ENCODE peak calls at places on chromosome 2, in five cellular contexts. O is breast epithelium, P is HCT116, H is PC-9, V is spleen. S is an unnamed sample.

GRCh38 chr2:232436381-232437129 is 19.4 kb upstream of the ALPI start:
- DNase-seq in O (peak; percentile 46), P (no peak), H (peak; percentile 80), V (peak; percentile 64), S (no peak)

GRCh38 chr2:121247534-121247933 is 37.5 kb downstream of the TFCP2L1 start:
- DNase-seq in O (no peak), P (no peak), H (no peak), V (no peak), S (no peak)

GRCh38 chr2:142682528-142682927 is 194.9 kb upstream of the KYNU start:
- DNase-seq in O (no peak), P (peak; percentile 13), H (no peak), V (no peak), S (no peak)

GRCh38 chr2:70964596-70965386 is 13.6 kb upstream of the ANKRD53 start:
- DNase-seq in O (peak; percentile 55), P (peak; percentile 36), H (no peak), V (peak; percentile 93), S (no peak)

GRCh38 chr2:70726947-70727725 is 40.9 kb downstream of the ADD2 start:
- DNase-seq in O (no peak), P (peak; percentile 4), H (no peak), V (no peak), S (no peak)

GRCh38 chr2:38668092-38668491 is 2.2 kb downstream of the GALM start:
- DNase-seq in O (peak; percentile 12), P (no peak), H (no peak), V (no peak), S (no peak)

GRCh38 chr2:32863803-32864202 is 83.0 kb upstream of the LTBP1 start:
- DNase-seq in O (no peak), P (no peak), H (no peak), V (no peak), S (no peak)

GRCh38 chr2:86056935-86057334 is 48.8 kb downstream of the POLR1A start:
- DNase-seq in O (no peak), P (no peak), H (no peak), V (no peak), S (no peak)

GRCh38 chr2:176283268-176283667 is 14.0 kb downstream of the MTX2 start:
- DNase-seq in O (no peak), P (no peak), H (no peak), V (no peak), S (no peak)

DNA sequence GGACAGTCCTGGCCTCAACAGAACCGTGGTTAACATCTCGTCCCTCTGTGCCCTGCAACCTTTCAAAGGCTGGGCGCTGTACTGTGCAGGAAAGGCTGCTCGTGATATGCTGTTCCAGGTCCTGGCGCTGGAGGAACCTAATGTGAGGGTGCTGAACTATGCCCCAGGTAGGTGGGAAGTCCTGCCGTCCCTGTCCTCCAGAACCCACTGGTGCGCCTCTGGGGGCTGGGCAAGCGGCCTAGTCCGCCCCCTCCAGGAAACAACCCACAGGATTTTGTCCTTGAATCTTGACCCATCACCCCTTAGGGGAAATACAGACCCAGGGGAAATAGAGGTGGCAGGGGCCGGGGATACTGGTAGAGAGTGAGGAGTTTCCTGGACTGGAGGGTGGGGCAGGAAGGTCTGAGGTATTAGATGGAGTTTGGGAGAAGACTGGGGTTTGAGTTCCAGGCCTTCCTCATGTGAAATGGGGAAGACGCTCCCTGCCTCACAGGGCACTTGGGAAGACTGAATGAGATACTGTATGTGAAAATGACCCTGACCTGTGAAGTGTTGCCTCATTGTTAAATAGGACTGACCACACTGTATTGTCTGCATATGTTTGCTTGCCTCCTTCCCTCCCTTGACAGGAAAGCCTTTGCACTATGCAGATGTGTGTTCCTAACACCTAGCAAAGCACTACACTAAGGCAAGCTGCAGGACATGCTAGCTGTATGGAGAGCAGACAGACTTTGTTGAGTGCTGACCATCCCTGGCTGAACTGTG is 1.4 kb downstream of the SPR start:
- DNase-seq in O (no peak), P (no peak), H (no peak), V (no peak), S (no peak)
- H3K4me3 ChIP-seq in O (peak overlapping the region; percentile 79), P (peak overlapping the region; percentile 69), H (peak overlapping the region; percentile 85), V (peak overlapping the region; percentile 91), S (no peak overlapping the region)

GRCh38 chr2:8986327-8986976 is 17.0 kb downstream of the MBOAT2 start:
- DNase-seq in O (no peak), P (no peak), H (no peak), V (no peak), S (no peak)
- TF ChIP-seq CTCF in O (no peak), P (peak; percentile 62), H (no peak), V (no peak), S (no peak)

GRCh38 chr2:20034821-20035220 is 16.6 kb downstream of the LAPTM4A start:
- DNase-seq in O (no peak), P (no peak), H (no peak), V (no peak), S (no peak)

GRCh38 chr2:20033341-20033740 is 18.1 kb downstream of the LAPTM4A start:
- DNase-seq in O (no peak), P (no peak), H (no peak), V (no peak), S (no peak)

GRCh38 chr2:20034218-20034617 is 17.2 kb downstream of the LAPTM4A start:
- DNase-seq in O (no peak), P (no peak), H (no peak), V (no peak), S (no peak)

GRCh38 chr2:20037660-20038059 is 13.8 kb downstream of the LAPTM4A start:
- DNase-seq in O (no peak), P (no peak), H (no peak), V (no peak), S (no peak)

GRCh38 chr2:20035961-20036666 is 15.3 kb downstream of the LAPTM4A start:
- DNase-seq in O (no peak), P (no peak), H (no peak), V (no peak), S (no peak)
- H3K36me3 ChIP-seq in O (peaks cover 17% of the 10 kb centered on the region), P (peaks cover 38% of the 10 kb centered on the region), H (peaks cover 75% of the 10 kb centered on the region), V (peaks cover 99% of the 10 kb centered on the region), S (peaks cover 25% of the 10 kb centered on the region)

DNA sequence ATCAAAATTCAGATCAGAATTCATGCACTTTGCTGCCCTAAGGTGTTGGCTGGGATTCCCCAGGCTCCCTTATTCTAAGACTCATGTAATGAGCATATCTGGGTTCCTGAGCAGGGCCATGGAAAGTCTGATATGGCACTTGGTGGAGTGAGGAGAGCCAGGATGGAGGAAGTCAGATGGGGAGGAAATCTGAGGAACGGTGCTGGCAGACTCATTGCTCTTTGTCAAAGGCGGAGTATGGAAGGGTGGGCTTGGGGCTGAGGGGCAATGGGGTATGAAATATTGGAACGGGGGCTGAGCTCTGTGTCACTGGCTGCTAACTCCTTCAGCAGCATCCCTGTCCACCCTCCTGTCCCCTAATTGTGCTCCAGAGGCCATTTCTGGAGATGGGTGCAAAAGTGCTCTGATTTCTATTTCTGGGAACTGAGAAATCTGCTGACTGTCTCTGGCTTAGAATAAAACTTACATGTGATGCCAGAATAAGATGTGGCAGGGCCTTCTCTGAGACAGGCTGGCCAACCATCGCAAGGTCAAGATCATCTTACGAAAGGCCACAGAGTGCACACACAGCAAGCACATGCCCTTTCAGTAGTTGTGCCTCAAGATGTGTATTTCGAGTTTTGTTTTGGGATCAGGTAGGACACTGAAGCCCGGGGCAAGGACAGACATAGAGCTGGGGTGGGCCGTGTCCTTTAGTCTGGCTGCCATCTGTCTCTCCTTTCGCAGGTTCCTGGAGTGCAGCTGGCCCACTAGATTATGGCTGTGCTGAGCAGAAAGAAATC is 480.0 kb upstream of the HS6ST1 start:
- DNase-seq in O (no peak), P (no peak), H (no peak), V (no peak), S (no peak)
- H3K4me3 ChIP-seq in O (no peak overlapping the region), P (no peak overlapping the region), H (no peak overlapping the region), V (no peak overlapping the region), S (no peak overlapping the region)

DNA sequence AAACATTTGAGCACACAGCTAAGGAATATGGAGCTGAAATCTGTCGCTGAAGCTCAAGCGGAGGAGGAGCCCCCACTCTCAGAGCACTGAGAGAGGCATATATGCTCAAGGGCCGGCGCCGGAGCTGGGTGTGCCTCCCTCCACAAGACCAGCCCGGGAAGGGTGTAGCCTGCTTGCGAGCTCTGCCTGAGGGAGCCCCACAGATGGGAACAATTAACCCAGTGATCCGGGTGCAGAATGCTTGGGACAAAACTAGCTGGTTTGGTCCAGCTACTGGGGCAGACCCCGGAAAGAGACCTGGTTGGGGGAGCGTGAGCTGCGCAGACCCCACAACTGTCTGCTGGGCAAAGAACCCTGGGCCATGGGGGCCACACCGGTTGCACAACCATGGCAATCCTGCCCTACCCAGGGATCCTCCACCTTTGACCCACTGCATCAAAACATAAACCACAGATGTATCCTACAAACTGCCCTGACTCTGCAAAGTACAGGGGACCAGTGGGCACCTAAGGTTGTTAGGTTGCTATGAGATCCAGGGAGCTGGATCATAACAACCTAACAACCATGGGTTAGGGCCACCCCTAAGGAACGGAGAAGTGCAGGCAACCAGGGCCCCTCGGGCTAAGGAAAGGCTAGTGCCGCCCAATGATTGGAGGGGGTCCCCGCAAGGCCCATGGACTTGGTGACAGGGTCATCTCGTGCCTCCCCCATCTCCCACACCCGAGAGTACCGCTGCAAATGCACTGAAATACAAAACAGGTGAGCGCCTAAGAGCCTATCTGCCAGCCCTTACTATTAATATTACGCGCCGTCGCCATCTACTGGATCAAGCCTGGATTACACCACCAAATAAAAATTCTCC is 53.4 kb upstream of the SCN1A start:
- DNase-seq in O (peak; percentile 57), P (peak; percentile 13), H (no peak), V (peak; percentile 71), S (no peak)
- TF ChIP-seq CTCF in O (peak; percentile 48), P (peak; percentile 62), H (peak; percentile 71), V (peak; percentile 54), S (peak; percentile 70)

GRCh38 chr2:206056286-206056685 is 29.7 kb downstream of the INO80D start:
- DNase-seq in O (no peak), P (no peak), H (no peak), V (no peak), S (no peak)
- H3K36me3 ChIP-seq in O (no peaks in the 10 kb centered on the region), P (peaks cover 5% of the 10 kb centered on the region), H (no peaks in the 10 kb centered on the region), V (peaks cover 93% of the 10 kb centered on the region), S (peaks cover 3% of the 10 kb centered on the region)

GRCh38 chr2:219081701-219082331 is 21.1 kb upstream of the IHH start:
- DNase-seq in O (no peak), P (no peak), H (no peak), V (no peak), S (no peak)
- H3K4me3 ChIP-seq in O (no peak overlapping the region), P (no peak overlapping the region), H (no peak overlapping the region), V (no peak overlapping the region), S (no peak overlapping the region)

GRCh38 chr2:35298493-35298892 is 1057.1 kb upstream of the CRIM1 start:
- DNase-seq in O (no peak), P (no peak), H (no peak), V (no peak), S (no peak)

GRCh38 chr2:35294636-35295263 is 1060.8 kb upstream of the CRIM1 start:
- DNase-seq in O (no peak), P (no peak), H (no peak), V (no peak), S (no peak)

GRCh38 chr2:35293261-35293660 is 1062.3 kb upstream of the CRIM1 start:
- DNase-seq in O (no peak), P (no peak), H (no peak), V (no peak), S (no peak)

GRCh38 chr2:35301349-35301748 is 1054.2 kb upstream of the CRIM1 start:
- DNase-seq in O (no peak), P (no peak), H (no peak), V (no peak), S (no peak)

GRCh38 chr2:35297403-35297802 is 1058.2 kb upstream of the CRIM1 start:
- DNase-seq in O (no peak), P (no peak), H (no peak), V (no peak), S (no peak)
- TF ChIP-seq CTCF in O (no peak), P (no peak), H (no peak), V (no peak), S (no peak)